ENCODE peak calls at places on chromosomes 7 and 10, in seven cellular contexts. D, B, E, X, P, W and R are unnamed samples.

GRCh38 chr10:94197241-94197640 is 165.5 kb downstream of the NOC3L start:
- DNase-seq in B (no peak), P (no peak), D (no peak), W (no peak), E (no peak), X (no peak), R (no peak)

GRCh38 chr7:77258014-77258413 is 58.4 kb upstream of the FGL2 start:
- DNase-seq in D (peak), B (no peak), P (no peak), X (no peak), E (no peak), W (no peak), R (no peak)

GRCh38 chr10:78813526-78814429 is 255.0 kb upstream of the ZMIZ1 start:
- DNase-seq in D (no peak), P (no peak), X (no peak), W (no peak), B (no peak), E (no peak), R (no peak)

GRCh38 chr10:124270940-124271339 is 147.8 kb downstream of the OAT start:
- DNase-seq in B (no peak), X (no peak), P (no peak), E (no peak), D (no peak), W (no peak), R (no peak)

GRCh38 chr7:1081931-1082401 is 5.9 kb upstream of the GPER1 start:
- DNase-seq in D (peak), B (no peak), W (no peak), E (no peak), P (peak), X (no peak), R (no peak)

GRCh38 chr7:21142081-21142480 is 285.8 kb upstream of the SP4 start:
- DNase-seq in E (no peak), D (no peak), W (no peak), P (no peak), B (no peak), X (no peak), R (no peak)

GRCh38 chr7:47119408-47119807 is 462.5 kb downstream of the TNS3 start:
- DNase-seq in B (peak), E (no peak), W (no peak), X (no peak), D (peak), P (no peak), R (no peak)

GRCh38 chr7:18610331-18610948 is 114.9 kb downstream of the HDAC9 start:
- DNase-seq in B (peak), E (no peak), W (no peak), D (peak), X (no peak), P (peak), R (no peak)